ENCODE peak calls at places on chromosomes 5 and 9, in six cellular contexts. W is stimulated activated CD8-positive, alpha-beta memory T cell treated with anti-CD3 and anti-CD28 coated beads, Interleukin-7, amount 100 ng/mL, for 4 hours; J is NCI-H345; B is brain microvascular endothelial cell; Y is HuH-7; H is head of caudate nucleus. X is an unnamed sample.

GRCh38 chr5:80569086-80569960 is 757 bp downstream of the ANKRD34B start:
- DNase-seq in W (no peak), J (no peak), B (no peak), Y (no peak), H (peak; percentile 49), X (no peak)

GRCh38 chr9:38681747-38682227 is 38.1 kb downstream of the FAM240B start:
- DNase-seq in W (no peak), J (no peak), B (peak; percentile 84), Y (no peak), H (no peak), X (peak; percentile 31)

GRCh38 chr9:132183134-132183533 is 21.3 kb downstream of the NTNG2 start:
- DNase-seq in W (no peak), J (no peak), B (no peak), Y (no peak), H (no peak), X (no peak)

GRCh38 chr5:132446621-132447020 is 44.0 kb downstream of the IRF1 start:
- DNase-seq in W (no peak), J (no peak), B (no peak), Y (no peak), H (peak; percentile 18), X (peak; percentile 64)

GRCh38 chr5:79417495-79417894 is 96.4 kb downstream of the HOMER1 start:
- DNase-seq in W (no peak), J (no peak), B (no peak), Y (no peak), H (no peak), X (no peak)

GRCh38 chr5:61313960-61314681 is 17.9 kb upstream of the ZSWIM6 start:
- DNase-seq in W (no peak), J (no peak), B (peak; percentile 89), Y (no peak), H (no peak), X (peak; percentile 97)

GRCh38 chr5:66307647-66308257 is 163.7 kb downstream of the SREK1 start:
- DNase-seq in W (no peak), J (peak; percentile 68), B (peak; percentile 49), Y (peak; percentile 39), H (no peak), X (peak; percentile 69)

GRCh38 chr5:143086851-143087637 is 316.4 kb downstream of the NR3C1 start:
- DNase-seq in W (no peak), J (no peak), B (peak; percentile 36), Y (no peak), H (no peak), X (no peak)

GRCh38 chr9:111107141-111107540 is 68.9 kb upstream of the LPAR1 start:
- DNase-seq in W (no peak), J (no peak), B (no peak), Y (no peak), H (no peak), X (no peak)

GRCh38 chr9:21017092-21017491 is 14.3 kb downstream of the HACD4 start:
- DNase-seq in W (no peak), J (no peak), B (peak; percentile 67), Y (no peak), H (no peak), X (peak; percentile 10)

GRCh38 chr9:124209279-124209678 is 48.5 kb upstream of the NEK6 start:
- DNase-seq in W (no peak), J (no peak), B (no peak), Y (no peak), H (no peak), X (no peak)

GRCh38 chr9:36597412-36598178 is 24.9 kb downstream of the MELK start:
- DNase-seq in W (no peak), J (no peak), B (peak; percentile 65), Y (peak; percentile 79), H (no peak), X (peak; percentile 55)

GRCh38 chr9:113973963-113974413 is 97.9 kb downstream of the ZNF618 start:
- DNase-seq in W (no peak), J (no peak), B (no peak), Y (no peak), H (no peak), X (no peak)

GRCh38 chr5:83440826-83441225 is 30.7 kb upstream of the VCAN start:
- DNase-seq in W (no peak), J (no peak), B (no peak), Y (no peak), H (no peak), X (no peak)

GRCh38 chr5:42423285-42424152 is at the start of gene GHR:
- DNase-seq in W (no peak), J (peak; percentile 42), B (peak; percentile 89), Y (peak; percentile 87), H (peak; percentile 81), X (peak; percentile 89)

GRCh38 chr9:95836072-95836471 is 39.4 kb upstream of the ERCC6L2 start:
- DNase-seq in W (no peak), J (no peak), B (peak; percentile 12), Y (no peak), H (no peak), X (no peak)

GRCh38 chr5:141534492-141535213 is 45.8 kb downstream of the PCDHGC5 start:
- DNase-seq in W (no peak), J (no peak), B (no peak), Y (no peak), H (no peak), X (no peak)

GRCh38 chr5:138149530-138149929 is 10.3 kb upstream of the NME5 start:
- DNase-seq in W (no peak), J (no peak), B (peak; percentile 24), Y (no peak), H (no peak), X (no peak)

GRCh38 chr5:76705574-76705973 is 10.4 kb upstream of the F2R start:
- DNase-seq in W (no peak), J (no peak), B (no peak), Y (no peak), H (no peak), X (peak; percentile 60)

GRCh38 chr9:70046274-70047070 is 2.8 kb downstream of the MAMDC2 start:
- DNase-seq in W (no peak), J (no peak), B (no peak), Y (no peak), H (no peak), X (peak; percentile 31)

GRCh38 chr9:137087409-137087925 is 682 bp downstream of the MAN1B1 start:
- DNase-seq in W (no peak), J (no peak), B (no peak), Y (no peak), H (no peak), X (no peak)

GRCh38 chr9:110582156-110582555 is 2.6 kb upstream of the SVEP1 start:
- DNase-seq in W (no peak), J (no peak), B (no peak), Y (no peak), H (no peak), X (no peak)

GRCh38 chr9:107158321-107158720 is 124.8 kb upstream of the RAD23B start:
- DNase-seq in W (no peak), J (peak; percentile 43), B (peak; percentile 52), Y (peak; percentile 34), H (no peak), X (no peak)

GRCh38 chr5:169354263-169354662 is 53.3 kb upstream of the SLIT3 start:
- DNase-seq in W (no peak), J (no peak), B (peak; percentile 22), Y (no peak), H (no peak), X (peak; percentile 51)

GRCh38 chr9:112339886-112340285 is 6.5 kb upstream of the PTBP3 start:
- DNase-seq in W (no peak), J (no peak), B (no peak), Y (no peak), H (no peak), X (no peak)

GRCh38 chr9:120161801-120162200 is 418.2 kb downstream of the CDK5RAP2 start:
- DNase-seq in W (no peak), J (no peak), B (no peak), Y (no peak), H (no peak), X (no peak)

GRCh38 chr9:35605336-35606137 is 475 bp downstream of the TESK1 start:
- DNase-seq in W (no peak), J (peak; percentile 33), B (no peak), Y (peak; percentile 66), H (no peak), X (no peak)

GRCh38 chr9:136096505-136097001 is 1.5 kb upstream of the NACC2 start:
- DNase-seq in W (no peak), J (no peak), B (no peak), Y (no peak), H (no peak), X (no peak)

GRCh38 chr5:78260771-78261170 is 33.7 kb downstream of the AP3B1 start:
- DNase-seq in W (no peak), J (no peak), B (no peak), Y (no peak), H (no peak), X (no peak)

GRCh38 chr9:89037325-89037724 is 46.1 kb downstream of the S1PR3 start:
- DNase-seq in W (no peak), J (no peak), B (no peak), Y (no peak), H (no peak), X (no peak)

GRCh38 chr5:43065384-43066230 is 25.5 kb upstream of the ANXA2R start:
- DNase-seq in W (peak; percentile 36), J (peak; percentile 43), B (peak; percentile 63), Y (no peak), H (peak; percentile 63), X (peak; percentile 66)

GRCh38 chr5:151004499-151004898 is 15.9 kb upstream of the GPX3 start:
- DNase-seq in W (no peak), J (no peak), B (no peak), Y (no peak), H (no peak), X (no peak)

GRCh38 chr9:93346240-93347112 is 105.0 kb upstream of the FAM120A start:
- DNase-seq in W (no peak), J (no peak), B (no peak), Y (no peak), H (peak; percentile 35), X (no peak)

GRCh38 chr5:52864884-52865283 is 77.2 kb downstream of the ITGA1 start:
- DNase-seq in W (no peak), J (no peak), B (peak; percentile 56), Y (no peak), H (no peak), X (no peak)

GRCh38 chr9:121122450-121123032 is 47.8 kb downstream of the CNTRL start:
- DNase-seq in W (no peak), J (no peak), B (no peak), Y (no peak), H (no peak), X (peak; percentile 48)

GRCh38 chr5:87900419-87900818 is 368.2 kb downstream of the TMEM161B start:
- DNase-seq in W (no peak), J (no peak), B (no peak), Y (no peak), H (no peak), X (no peak)

GRCh38 chr9:71692337-71692736 is 76.0 kb downstream of the CEMIP2 start:
- DNase-seq in W (no peak), J (no peak), B (no peak), Y (no peak), H (no peak), X (no peak)

X was measured in endothelial cell of umbilical vein.